ENCODE peak calls at places on chromosomes 2 and 18, in four cellular contexts. P, S, I and Q are unnamed samples. For H3K9me3, the result is how much of the 10 kb centered on the place peaks cover.

GRCh38 chr18:44321868-44322590 is 358.7 kb upstream of the SETBP1 start:
- DNase-seq in P (no peak), S (no peak), I (no peak), Q (no peak)

GRCh38 chr2:170022692-170023091 is 155.3 kb upstream of the MYO3B start:
- DNase-seq in P (no peak), S (no peak), I (no peak), Q (no peak)

GRCh38 chr18:13909541-13909940 is 5.8 kb downstream of the MC2R start:
- DNase-seq in P (no peak), S (no peak), I (no peak), Q (no peak)

GRCh38 chr2:101883860-101884259 is 107.9 kb upstream of the IL1R2 start:
- DNase-seq in P (no peak), S (no peak), I (peak), Q (no peak)

GRCh38 chr18:13797157-13797611 is 26.8 kb upstream of the MC5R start:
- DNase-seq in P (no peak), S (no peak), I (no peak), Q (no peak)

GRCh38 chr2:28405537-28405936 is 12.9 kb downstream of the FOSL2 start:
- DNase-seq in P (no peak), S (no peak), I (no peak), Q (no peak)

GRCh38 chr18:12779043-12779442 is 76.2 kb downstream of the PSMG2 start:
- DNase-seq in P (no peak), S (no peak), I (no peak), Q (no peak)

GRCh38 chr18:55076643-55077218 is 117.5 kb upstream of the CCDC68 start:
- DNase-seq in P (no peak), S (no peak), I (no peak), Q (no peak)

GRCh38 chr18:79942786-79943607 is 8.5 kb downstream of the SLC66A2 start:
- DNase-seq in P (no peak), S (no peak), I (no peak), Q (no peak)

GRCh38 chr2:16664052-16664731 is 1.4 kb downstream of the CYRIA start:
- DNase-seq in P (no peak), S (no peak), I (peak), Q (no peak)

GRCh38 chr2:36618381-36618780 is 20.4 kb upstream of the FEZ2 start:
- DNase-seq in P (no peak), S (peak), I (peak), Q (no peak)

GRCh38 chr2:72011791-72012190 is 135.9 kb downstream of the CYP26B1 start:
- DNase-seq in P (no peak), S (no peak), I (no peak), Q (no peak)

GRCh38 chr2:21773168-21773567 is 649.4 kb downstream of the TDRD15 start:
- DNase-seq in P (no peak), S (no peak), I (no peak), Q (no peak)

GRCh38 chr18:1914489-1914888 is 656.8 kb downstream of the METTL4 start:
- DNase-seq in P (no peak), S (no peak), I (peak), Q (no peak)

GRCh38 chr18:76822510-76823165 is at the start of gene ZNF236:
- DNase-seq in P (peak), S (peak), I (peak), Q (peak)

GRCh38 chr2:61255580-61256437 is 93.8 kb downstream of the C2orf74 start:
- DNase-seq in P (no peak), S (no peak), I (no peak), Q (no peak)

GRCh38 chr2:28717339-28717758 is 34.3 kb upstream of the PPP1CB start:
- DNase-seq in P (peak), S (no peak), I (no peak), Q (no peak)

GRCh38 chr2:231527091-231527395 is 3.2 kb downstream of the NMUR1 start:
- DNase-seq in P (no peak), S (no peak), I (no peak), Q (no peak)

GRCh38 chr2:151999058-151999457 is 99.8 kb downstream of the CACNB4 start:
- DNase-seq in P (peak), S (peak), I (peak), Q (no peak)

GRCh38 chr2:3778841-3779505 is 75.6 kb downstream of the DCDC2C start:
- DNase-seq in P (no peak), S (no peak), I (no peak), Q (no peak)

GRCh38 chr2:240291940-240292574 is 143.4 kb upstream of the GPC1 start:
- DNase-seq in P (no peak), S (no peak), I (no peak), Q (no peak)

GRCh38 chr18:50527636-50528307 is 32.1 kb upstream of the MAPK4 start:
- DNase-seq in P (no peak), S (no peak), I (no peak), Q (no peak)

GRCh38 chr2:107932986-107933385 is 53.3 kb upstream of the SLC5A7 start:
- DNase-seq in P (no peak), S (no peak), I (no peak), Q (no peak)

GRCh38 chr18:944440-944839 is 39.8 kb downstream of the ADCYAP1 start:
- DNase-seq in P (no peak), S (no peak), I (no peak), Q (no peak)

GRCh38 chr18:7974200-7974874 is 407.2 kb downstream of the PTPRM start:
- DNase-seq in P (no peak), S (no peak), I (no peak), Q (no peak)

GRCh38 chr2:121640380-121641326 is 8.6 kb downstream of the CLASP1 start:
- DNase-seq in P (no peak), S (no peak), I (no peak), Q (no peak)

GRCh38 chr2:181857471-181857870 is 34.1 kb upstream of the ITPRID2 start:
- DNase-seq in P (no peak), S (no peak), I (no peak), Q (no peak)

GRCh38 chr2:144166743-144167142 is 353.2 kb downstream of the ZEB2 start:
- DNase-seq in P (no peak), S (no peak), I (no peak), Q (no peak)

GRCh38 chr2:219041252-219041651 is at the start of gene CFAP65:
- DNase-seq in P (no peak), S (no peak), I (no peak), Q (no peak)

GRCh38 chr2:64888591-64889309 is 100.4 kb upstream of the SLC1A4 start:
- DNase-seq in P (no peak), S (peak), I (no peak), Q (no peak)

GRCh38 chr2:54618646-54619565 is 104.6 kb upstream of the EML6 start:
- DNase-seq in P (no peak), S (no peak), I (peak), Q (no peak)

GRCh38 chr2:188189356-188189755 is 102.3 kb upstream of the GULP1 start:
- DNase-seq in P (no peak), S (no peak), I (no peak), Q (no peak)

GRCh38 chr2:85744771-85745601 is 8.8 kb upstream of the ATOH8 start:
- DNase-seq in P (peak), S (no peak), I (no peak), Q (no peak)

GRCh38 chr2:122734756-122735155 is 979.3 kb downstream of the TSN start:
- DNase-seq in P (no peak), S (peak), I (no peak), Q (no peak)

DNA sequence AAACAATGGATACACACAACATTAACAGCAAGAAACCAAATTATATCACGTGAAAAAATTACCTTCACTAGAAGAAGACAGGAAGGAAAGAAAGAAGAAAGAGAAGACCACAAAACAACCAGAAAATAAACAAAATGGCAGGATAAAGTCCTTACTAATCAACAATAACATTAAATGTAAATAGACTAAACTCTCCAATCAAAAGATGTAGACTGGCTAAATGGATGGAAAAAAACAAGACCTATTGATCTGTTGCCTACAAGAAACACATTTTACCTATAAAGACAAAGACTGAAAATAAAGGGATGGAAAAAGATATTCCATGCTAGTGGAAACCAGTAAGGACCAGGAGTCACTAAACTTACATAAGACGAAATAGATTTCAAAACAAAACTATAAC is 167.0 kb upstream of the ZC3H15 start:
- DNase-seq in P (no peak), S (no peak), I (no peak), Q (no peak)
- H3K9me3 ChIP-seq in P (under half), S (under half), I (under half), Q (under half)

DNA sequence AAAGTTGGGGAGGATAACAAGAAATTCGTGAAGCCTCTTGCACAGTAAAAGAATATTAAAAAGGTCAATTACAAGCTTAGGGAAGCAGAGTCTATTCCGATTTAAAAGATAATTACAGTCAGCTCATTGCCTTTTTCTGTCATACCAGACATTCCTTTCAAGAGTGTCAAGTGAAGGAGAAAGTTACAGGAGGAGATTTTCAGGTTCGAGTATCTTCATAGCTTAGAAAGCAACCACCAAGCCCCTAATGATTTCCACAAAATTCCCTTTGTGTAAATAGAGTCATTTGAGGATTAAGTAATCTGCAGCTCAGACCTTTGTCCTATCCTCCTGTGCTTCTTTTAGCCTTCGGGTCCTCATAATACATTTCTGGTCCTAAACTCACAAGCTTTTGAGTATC is 414.9 kb downstream of the CDH2 start:
- DNase-seq in P (no peak), S (no peak), I (no peak), Q (no peak)
- H3K9me3 ChIP-seq in P (under half), S (under half), I (under half), Q (under half)

DNA sequence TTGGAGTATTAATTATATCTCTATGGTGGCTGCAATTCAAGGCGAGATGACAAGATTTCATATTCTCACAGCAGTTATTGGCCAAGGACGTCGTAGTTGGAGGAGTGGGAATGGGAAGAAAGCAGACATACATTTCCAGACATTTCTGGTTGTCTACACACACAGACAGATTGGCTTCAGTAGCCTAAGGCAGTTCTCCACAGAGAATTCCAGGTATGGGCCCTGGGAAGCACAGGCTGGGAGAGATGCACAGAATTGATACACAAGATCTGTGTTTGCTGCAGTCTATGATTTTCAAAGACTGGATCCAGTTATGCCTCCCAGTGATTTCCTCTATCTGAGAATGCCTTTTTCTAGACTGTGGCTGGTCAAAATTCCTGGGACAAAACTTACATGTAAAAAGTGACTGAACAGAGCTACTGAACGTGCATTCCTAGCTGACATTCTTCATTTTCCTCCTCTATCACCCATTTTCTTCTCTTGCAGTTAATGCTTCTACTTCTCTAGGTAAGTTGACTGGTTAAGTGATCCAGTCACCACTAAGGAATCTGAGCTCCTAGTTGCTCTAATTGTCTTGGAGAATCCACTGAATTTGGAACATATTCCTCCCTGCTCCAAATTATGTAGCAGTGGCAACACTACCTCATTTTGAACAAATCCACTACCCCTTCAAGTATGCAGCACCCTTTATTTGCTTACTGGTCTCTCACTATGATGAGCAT is 386.7 kb upstream of the CDH7 start:
- DNase-seq in P (no peak), S (no peak), I (no peak), Q (no peak)
- H3K9me3 ChIP-seq in P (under half), S (under half), I (under half), Q (under half)

DNA sequence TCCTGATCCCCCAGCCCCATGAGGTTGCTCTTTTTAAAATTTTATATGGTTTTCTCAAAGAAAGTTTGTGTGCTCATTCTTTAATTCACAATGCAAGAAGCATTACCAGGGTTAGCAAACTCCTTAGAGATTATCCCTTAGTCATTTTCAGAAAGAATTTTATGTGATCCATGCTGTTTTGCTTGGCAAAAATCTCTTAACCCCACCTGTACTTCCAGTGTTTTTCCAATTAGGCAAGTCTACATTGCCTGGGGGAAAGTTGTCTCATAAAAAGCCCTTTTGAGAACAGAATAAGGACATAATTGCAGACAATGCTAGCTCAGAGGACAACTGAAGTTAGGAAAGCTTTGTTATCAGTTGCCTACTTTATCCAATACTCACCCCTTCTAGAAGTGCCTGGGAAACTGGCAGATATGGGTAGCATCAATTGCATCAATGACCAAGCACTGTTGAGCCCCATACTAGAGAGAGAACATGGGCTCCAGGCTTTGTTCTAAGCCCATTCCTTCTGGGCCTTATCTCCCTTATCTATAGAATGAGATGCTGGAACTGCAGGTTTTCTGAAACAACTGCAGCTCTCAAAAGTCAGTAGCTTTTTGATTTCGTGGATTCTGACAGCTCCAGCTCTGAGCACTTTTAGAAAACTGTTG is 265.9 kb upstream of the SPHKAP start:
- DNase-seq in P (no peak), S (no peak), I (no peak), Q (no peak)
- H3K9me3 ChIP-seq in P (under half), S (under half), I (under half), Q (under half)